ENCODE peak calls at places on chromosomes 1 and 21, in seven cellular contexts. W, M, A, K, V, Q and S are unnamed samples.
A peak's percentile ranks its signal among the peaks of the same experiment; 100 is the strongest.

GRCh38 chr1:7298749-7299151 is 472.3 kb upstream of the VAMP3 start:
- DNase-seq in W (no peak), M (no peak), A (no peak), K (no peak), V (no peak), Q (no peak), S (no peak)

GRCh38 chr1:160567858-160568682 is 11.2 kb downstream of the CD84 start:
- DNase-seq in W (no peak), M (no peak), A (no peak), K (no peak), V (no peak), Q (no peak), S (no peak)

GRCh38 chr1:172146149-172146850 is 274.2 kb upstream of the C1orf105 start:
- DNase-seq in W (no peak), M (peak; percentile 88), A (no peak), K (no peak), V (no peak), Q (no peak), S (no peak)

GRCh38 chr1:15362096-15362736 is 47.5 kb upstream of the EFHD2 start:
- DNase-seq in W (no peak), M (no peak), A (no peak), K (no peak), V (no peak), Q (no peak), S (no peak)

GRCh38 chr1:176515310-176515709 is 52.3 kb downstream of the PAPPA2 start:
- DNase-seq in W (no peak), M (peak; percentile 84), A (no peak), K (no peak), V (peak; percentile 27), Q (no peak), S (no peak)

GRCh38 chr1:183807549-183808168 is 2.7 kb downstream of the RGL1 start:
- DNase-seq in W (no peak), M (peak; percentile 82), A (no peak), K (no peak), V (no peak), Q (no peak), S (no peak)

GRCh38 chr21:36073181-36073580 is 3.4 kb downstream of the CBR1 start:
- DNase-seq in W (no peak), M (no peak), A (no peak), K (no peak), V (no peak), Q (no peak), S (no peak)

GRCh38 chr1:219733511-219733910 is 120.6 kb upstream of the ZC3H11B start:
- DNase-seq in W (no peak), M (no peak), A (no peak), K (no peak), V (no peak), Q (no peak), S (no peak)

GRCh38 chr1:76351655-76352054 is 277.1 kb downstream of the ST6GALNAC3 start:
- DNase-seq in W (no peak), M (no peak), A (no peak), K (no peak), V (no peak), Q (no peak), S (no peak)

GRCh38 chr21:42338730-42339715 is 11.8 kb downstream of the TFF2 start:
- DNase-seq in W (peak; percentile 12), M (no peak), A (no peak), K (no peak), V (no peak), Q (no peak), S (no peak)

GRCh38 chr1:114549137-114549536 is 32.3 kb downstream of the BCAS2 start:
- DNase-seq in W (no peak), M (peak; percentile 78), A (no peak), K (no peak), V (no peak), Q (no peak), S (no peak)

GRCh38 chr21:28068455-28069358 is 924.0 kb downstream of the LTN1 start:
- DNase-seq in W (no peak), M (no peak), A (no peak), K (no peak), V (no peak), Q (no peak), S (no peak)

GRCh38 chr1:201702936-201703335 is 126.0 kb upstream of the IPO9 start:
- DNase-seq in W (no peak), M (no peak), A (peak; percentile 80), K (no peak), V (no peak), Q (no peak), S (no peak)

GRCh38 chr1:30342535-30343141 is 380.7 kb downstream of the MATN1 start:
- DNase-seq in W (no peak), M (no peak), A (peak; percentile 66), K (no peak), V (no peak), Q (no peak), S (no peak)

GRCh38 chr1:50968884-50969610 is 998 bp upstream of the CDKN2C start:
- DNase-seq in W (peak; percentile 92), M (peak; percentile 39), A (peak; percentile 50), K (no peak), V (no peak), Q (peak; percentile 79), S (peak; percentile 34)

DNA sequence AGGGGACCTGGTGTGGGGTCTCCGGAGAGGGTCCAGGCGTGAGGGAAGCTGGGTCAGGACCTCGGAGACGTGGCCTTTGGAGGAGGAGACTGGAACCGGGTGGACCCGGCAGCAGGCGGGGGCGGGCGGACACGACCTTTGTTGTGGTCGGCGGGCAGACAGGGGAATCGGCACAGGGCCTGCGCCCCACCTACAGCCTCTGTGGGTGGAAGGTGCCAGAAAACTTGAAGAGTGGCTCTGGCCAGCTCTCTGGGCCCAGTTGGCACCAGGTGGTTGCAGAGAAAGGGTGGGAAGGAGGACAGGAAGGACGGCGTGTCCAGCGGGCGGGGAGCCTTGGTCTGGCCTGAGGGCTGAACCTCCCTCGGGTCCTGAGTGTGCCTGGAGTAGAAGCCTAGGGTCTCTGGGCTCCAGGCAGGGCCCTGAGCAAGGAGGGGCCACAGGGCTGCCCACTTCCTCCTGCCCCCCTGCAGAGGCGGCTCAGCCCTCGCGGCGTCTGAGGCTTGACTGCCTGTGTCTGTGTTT is 7.7 kb upstream of the TTLL10 start:
- DNase-seq in W (no peak), M (no peak), A (no peak), K (no peak), V (no peak), Q (no peak), S (no peak)
- H3K4me3 ChIP-seq in W (no peak overlapping the region), M (peak overlapping the region; percentile 86), A (no peak overlapping the region), K (no peak overlapping the region), V (peak overlapping the region; percentile 85), Q (no peak overlapping the region), S (no peak overlapping the region)

GRCh38 chr1:179588425-179589024 is 3.1 kb upstream of the TDRD5 start:
- DNase-seq in W (no peak), M (no peak), A (no peak), K (no peak), V (no peak), Q (no peak), S (no peak)

GRCh38 chr1:179590671-179591070 is 961 bp upstream of the TDRD5 start:
- DNase-seq in W (no peak), M (no peak), A (no peak), K (no peak), V (no peak), Q (no peak), S (no peak)

GRCh38 chr1:179591253-179591591 is 410 bp upstream of the TDRD5 start:
- DNase-seq in W (no peak), M (no peak), A (no peak), K (no peak), V (no peak), Q (no peak), S (no peak)

GRCh38 chr1:179589524-179589923 is 2.1 kb upstream of the TDRD5 start:
- DNase-seq in W (no peak), M (no peak), A (no peak), K (no peak), V (no peak), Q (no peak), S (no peak)

DNA sequence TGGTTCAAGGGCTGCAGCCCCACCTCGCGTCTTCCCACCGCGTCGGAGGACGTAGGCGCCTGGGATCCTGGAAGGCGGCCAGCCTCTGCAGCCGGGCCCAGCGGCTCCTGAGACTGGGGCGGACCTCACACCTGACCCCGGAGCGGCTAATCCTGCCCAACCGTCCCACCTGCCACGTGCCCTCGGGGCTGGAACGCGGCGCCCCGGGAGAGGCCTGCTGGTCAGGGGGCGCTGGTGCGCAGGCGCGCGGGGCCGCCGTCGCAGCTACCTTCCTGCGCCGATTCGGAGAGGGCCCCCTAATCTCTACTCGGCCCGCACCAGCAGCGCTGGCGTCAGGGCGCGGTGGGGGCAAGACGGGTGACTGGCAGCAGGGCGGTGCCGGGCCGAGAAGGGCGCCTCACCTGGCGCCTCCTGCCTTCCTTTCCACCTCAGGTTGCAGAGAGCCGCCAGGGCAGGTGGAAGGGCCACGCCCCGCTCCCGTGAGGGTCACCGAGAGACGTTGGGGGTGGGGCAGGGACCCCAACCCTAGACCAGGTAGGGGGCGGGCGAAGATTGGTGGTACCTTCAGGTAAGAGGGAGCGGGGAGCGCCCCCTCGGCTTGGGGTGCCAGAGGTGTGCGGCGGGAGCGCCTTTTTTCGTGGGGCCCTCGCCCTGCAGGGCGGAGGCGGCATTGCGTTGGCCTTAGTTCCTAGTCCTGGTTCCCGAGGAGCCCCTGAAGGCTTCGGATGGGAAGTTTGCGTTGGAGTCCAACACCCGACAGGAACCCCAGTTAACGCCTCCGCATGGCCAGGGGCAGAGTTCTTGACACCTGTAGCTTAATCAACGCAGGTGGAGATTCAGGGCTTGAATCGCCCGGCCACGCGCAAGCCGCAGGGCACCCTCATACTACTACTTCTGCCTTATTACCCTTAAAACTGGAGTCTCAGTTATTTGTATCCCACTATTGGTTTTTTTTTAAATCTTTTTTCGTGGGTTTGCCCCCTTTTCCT is at the start of gene TDRD5:
- DNase-seq in W (peak; percentile 71), M (peak; percentile 11), A (peak; percentile 88), K (no peak), V (no peak), Q (peak; percentile 73), S (no peak)
- TF ChIP-seq CTCF in W (no peak), M (no peak), A (peak; percentile 14), K (no peak), V (no peak), Q (no peak), S (no peak)

GRCh38 chr1:228408041-228408868 is 1.6 kb upstream of the TRIM11 start:
- DNase-seq in W (peak; percentile 81), M (no peak), A (no peak), K (no peak), V (no peak), Q (peak; percentile 62), S (no peak)
- H3K4me3 ChIP-seq in W (peak overlapping the region; percentile 100), M (no peak overlapping the region), A (peak overlapping the region; percentile 84), K (no peak overlapping the region), V (no peak overlapping the region), Q (no peak overlapping the region), S (no peak overlapping the region)

GRCh38 chr1:237565236-237565635 is 325.5 kb downstream of the ZP4 start:
- DNase-seq in W (no peak), M (no peak), A (no peak), K (no peak), V (no peak), Q (no peak), S (no peak)

GRCh38 chr1:237556911-237557310 is 333.8 kb downstream of the ZP4 start:
- DNase-seq in W (no peak), M (no peak), A (no peak), K (no peak), V (no peak), Q (no peak), S (peak; percentile 47)

GRCh38 chr1:237566581-237566980 is 324.1 kb downstream of the ZP4 start:
- DNase-seq in W (no peak), M (no peak), A (no peak), K (no peak), V (no peak), Q (no peak), S (no peak)

GRCh38 chr1:237562247-237562823 is 328.4 kb downstream of the ZP4 start:
- DNase-seq in W (no peak), M (peak; percentile 82), A (peak; percentile 96), K (no peak), V (peak; percentile 70), Q (no peak), S (no peak)
- TF ChIP-seq CTCF in W (peak; percentile 45), M (peak; percentile 47), A (peak; percentile 63), K (peak; percentile 59), V (peak; percentile 62), Q (peak; percentile 58), S (peak; percentile 74)